ENCODE peak calls at places on chromosome 1, in nine cellular contexts. One of them, this sample, is unnamed. For H3K9me3, the result is how much of the 10 kb centered on the place peaks cover.

GRCh38 chr1:46539968-46540367 is 11.5 kb downstream of the KNCN start:
- DNase-seq in prostate gland: no peak
- DNase-seq in WERI-Rb-1: no peak
- DNase-seq in cardiac muscle cell: no peak
- DNase-seq in esophagus squamous epithelium: no peak
- DNase-seq in tibial artery: no peak
- DNase-seq in aorta: no peak
- DNase-seq in PC-3: peak
- DNase-seq in upper lobe of right lung: no peak
- DNase-seq in this sample: no peak

GRCh38 chr1:198267921-198268320 is 111.1 kb downstream of the NEK7 start:
- DNase-seq in prostate gland: no peak
- DNase-seq in WERI-Rb-1: no peak
- DNase-seq in cardiac muscle cell: no peak
- DNase-seq in esophagus squamous epithelium: no peak
- DNase-seq in tibial artery: no peak
- DNase-seq in aorta: no peak
- DNase-seq in PC-3: peak
- DNase-seq in upper lobe of right lung: no peak
- DNase-seq in this sample: no peak

GRCh38 chr1:212062832-212063438 is 27.4 kb downstream of the DTL start:
- DNase-seq in prostate gland: no peak
- DNase-seq in WERI-Rb-1: no peak
- DNase-seq in cardiac muscle cell: peak
- DNase-seq in esophagus squamous epithelium: no peak
- DNase-seq in tibial artery: no peak
- DNase-seq in aorta: no peak
- DNase-seq in PC-3: peak
- DNase-seq in upper lobe of right lung: no peak
- DNase-seq in this sample: no peak

GRCh38 chr1:10516244-10516643 is 41.5 kb downstream of the PEX14 start:
- DNase-seq in prostate gland: peak
- DNase-seq in WERI-Rb-1: no peak
- DNase-seq in cardiac muscle cell: no peak
- DNase-seq in esophagus squamous epithelium: no peak
- DNase-seq in tibial artery: no peak
- DNase-seq in aorta: no peak
- DNase-seq in PC-3: no peak
- DNase-seq in upper lobe of right lung: no peak
- DNase-seq in this sample: no peak

GRCh38 chr1:98963359-98963758 is 41.3 kb downstream of the PLPPR5 start:
- DNase-seq in prostate gland: no peak
- DNase-seq in WERI-Rb-1: no peak
- DNase-seq in cardiac muscle cell: no peak
- DNase-seq in esophagus squamous epithelium: no peak
- DNase-seq in tibial artery: no peak
- DNase-seq in aorta: no peak
- DNase-seq in PC-3: no peak
- DNase-seq in upper lobe of right lung: no peak
- DNase-seq in this sample: no peak

GRCh38 chr1:229597877-229598276 is 28.0 kb downstream of the TAF5L start:
- DNase-seq in prostate gland: no peak
- DNase-seq in WERI-Rb-1: no peak
- DNase-seq in cardiac muscle cell: no peak
- DNase-seq in esophagus squamous epithelium: no peak
- DNase-seq in tibial artery: no peak
- DNase-seq in aorta: no peak
- DNase-seq in PC-3: no peak
- DNase-seq in upper lobe of right lung: no peak
- DNase-seq in this sample: no peak

GRCh38 chr1:1305300-1306069 is 2.2 kb downstream of the ACAP3 start:
- DNase-seq in prostate gland: peak
- DNase-seq in WERI-Rb-1: peak
- DNase-seq in cardiac muscle cell: no peak
- DNase-seq in esophagus squamous epithelium: peak
- DNase-seq in tibial artery: peak
- DNase-seq in aorta: peak
- DNase-seq in PC-3: peak
- DNase-seq in upper lobe of right lung: no peak
- DNase-seq in this sample: peak

GRCh38 chr1:221373795-221374194 is 368.1 kb downstream of the DUSP10 start:
- DNase-seq in prostate gland: no peak
- DNase-seq in WERI-Rb-1: no peak
- DNase-seq in cardiac muscle cell: no peak
- DNase-seq in esophagus squamous epithelium: no peak
- DNase-seq in tibial artery: no peak
- DNase-seq in aorta: no peak
- DNase-seq in PC-3: no peak
- DNase-seq in upper lobe of right lung: no peak
- DNase-seq in this sample: no peak

GRCh38 chr1:119040906-119041305 is 52.8 kb upstream of the TBX15 start:
- DNase-seq in prostate gland: no peak
- DNase-seq in WERI-Rb-1: no peak
- DNase-seq in cardiac muscle cell: no peak
- DNase-seq in esophagus squamous epithelium: no peak
- DNase-seq in tibial artery: peak
- DNase-seq in aorta: no peak
- DNase-seq in PC-3: no peak
- DNase-seq in upper lobe of right lung: no peak
- DNase-seq in this sample: no peak

GRCh38 chr1:168428063-168428731 is 115.6 kb downstream of the XCL2 start:
- DNase-seq in prostate gland: no peak
- DNase-seq in WERI-Rb-1: no peak
- DNase-seq in cardiac muscle cell: peak
- DNase-seq in esophagus squamous epithelium: no peak
- DNase-seq in tibial artery: no peak
- DNase-seq in aorta: no peak
- DNase-seq in PC-3: no peak
- DNase-seq in upper lobe of right lung: no peak
- DNase-seq in this sample: no peak

GRCh38 chr1:83996621-83997020 is 2.3 kb downstream of the TTLL7 start:
- DNase-seq in prostate gland: no peak
- DNase-seq in WERI-Rb-1: no peak
- DNase-seq in cardiac muscle cell: no peak
- DNase-seq in esophagus squamous epithelium: no peak
- DNase-seq in tibial artery: no peak
- DNase-seq in aorta: no peak
- DNase-seq in PC-3: no peak
- DNase-seq in upper lobe of right lung: no peak
- DNase-seq in this sample: no peak

GRCh38 chr1:83995649-83996048 is 3.3 kb downstream of the TTLL7 start:
- DNase-seq in prostate gland: no peak
- DNase-seq in WERI-Rb-1: no peak
- DNase-seq in cardiac muscle cell: no peak
- DNase-seq in esophagus squamous epithelium: no peak
- DNase-seq in tibial artery: no peak
- DNase-seq in aorta: no peak
- DNase-seq in PC-3: no peak
- DNase-seq in upper lobe of right lung: no peak
- DNase-seq in this sample: no peak

GRCh38 chr1:83994111-83994510 is 4.8 kb downstream of the TTLL7 start:
- DNase-seq in prostate gland: no peak
- DNase-seq in WERI-Rb-1: no peak
- DNase-seq in cardiac muscle cell: no peak
- DNase-seq in esophagus squamous epithelium: no peak
- DNase-seq in tibial artery: no peak
- DNase-seq in aorta: no peak
- DNase-seq in PC-3: no peak
- DNase-seq in upper lobe of right lung: no peak
- DNase-seq in this sample: no peak

GRCh38 chr1:83998205-83998598 is 730 bp downstream of the TTLL7 start:
- DNase-seq in prostate gland: no peak
- DNase-seq in WERI-Rb-1: no peak
- DNase-seq in cardiac muscle cell: no peak
- DNase-seq in esophagus squamous epithelium: no peak
- DNase-seq in tibial artery: no peak
- DNase-seq in aorta: no peak
- DNase-seq in PC-3: no peak
- DNase-seq in upper lobe of right lung: no peak
- DNase-seq in this sample: no peak

GRCh38 chr1:83996175-83996574 is 2.8 kb downstream of the TTLL7 start:
- DNase-seq in prostate gland: no peak
- DNase-seq in WERI-Rb-1: no peak
- DNase-seq in cardiac muscle cell: no peak
- DNase-seq in esophagus squamous epithelium: no peak
- DNase-seq in tibial artery: no peak
- DNase-seq in aorta: no peak
- DNase-seq in PC-3: no peak
- DNase-seq in upper lobe of right lung: no peak
- DNase-seq in this sample: no peak
- H3K27ac ChIP-seq in prostate gland: no peak
- H3K27ac ChIP-seq in WERI-Rb-1: no peak
- H3K27ac ChIP-seq in cardiac muscle cell: no peak
- H3K27ac ChIP-seq in esophagus squamous epithelium: no peak
- H3K27ac ChIP-seq in tibial artery: peak
- H3K27ac ChIP-seq in aorta: peak
- H3K27ac ChIP-seq in PC-3: no peak
- H3K27ac ChIP-seq in upper lobe of right lung: no peak
- H3K27ac ChIP-seq in this sample: no peak

GRCh38 chr1:5485968-5486665 is 506.1 kb downstream of the NPHP4 start:
- DNase-seq in prostate gland: peak
- DNase-seq in WERI-Rb-1: no peak
- DNase-seq in cardiac muscle cell: no peak
- DNase-seq in esophagus squamous epithelium: no peak
- DNase-seq in tibial artery: no peak
- DNase-seq in aorta: peak
- DNase-seq in PC-3: no peak
- DNase-seq in upper lobe of right lung: no peak
- DNase-seq in this sample: no peak

GRCh38 chr1:5481889-5482288 is 510.3 kb downstream of the NPHP4 start:
- DNase-seq in prostate gland: no peak
- DNase-seq in WERI-Rb-1: peak
- DNase-seq in cardiac muscle cell: peak
- DNase-seq in esophagus squamous epithelium: no peak
- DNase-seq in tibial artery: no peak
- DNase-seq in aorta: no peak
- DNase-seq in PC-3: peak
- DNase-seq in upper lobe of right lung: no peak
- DNase-seq in this sample: no peak

GRCh38 chr1:5480906-5481305 is 511.3 kb downstream of the NPHP4 start:
- DNase-seq in prostate gland: no peak
- DNase-seq in WERI-Rb-1: no peak
- DNase-seq in cardiac muscle cell: no peak
- DNase-seq in esophagus squamous epithelium: no peak
- DNase-seq in tibial artery: no peak
- DNase-seq in aorta: no peak
- DNase-seq in PC-3: peak
- DNase-seq in upper lobe of right lung: no peak
- DNase-seq in this sample: no peak

GRCh38 chr1:5485436-5485835 is 506.8 kb downstream of the NPHP4 start:
- DNase-seq in prostate gland: no peak
- DNase-seq in WERI-Rb-1: no peak
- DNase-seq in cardiac muscle cell: no peak
- DNase-seq in esophagus squamous epithelium: no peak
- DNase-seq in tibial artery: no peak
- DNase-seq in aorta: no peak
- DNase-seq in PC-3: no peak
- DNase-seq in upper lobe of right lung: no peak
- DNase-seq in this sample: no peak

GRCh38 chr1:5484451-5485165 is 507.6 kb downstream of the NPHP4 start:
- DNase-seq in prostate gland: no peak
- DNase-seq in WERI-Rb-1: no peak
- DNase-seq in cardiac muscle cell: no peak
- DNase-seq in esophagus squamous epithelium: no peak
- DNase-seq in tibial artery: no peak
- DNase-seq in aorta: no peak
- DNase-seq in PC-3: no peak
- DNase-seq in upper lobe of right lung: no peak
- DNase-seq in this sample: no peak
- H3K9me3 ChIP-seq in prostate gland: under half
- H3K9me3 ChIP-seq in WERI-Rb-1: under half
- H3K9me3 ChIP-seq in cardiac muscle cell: under half
- H3K9me3 ChIP-seq in esophagus squamous epithelium: under half
- H3K9me3 ChIP-seq in tibial artery: under half
- H3K9me3 ChIP-seq in aorta: under half
- H3K9me3 ChIP-seq in PC-3: under half
- H3K9me3 ChIP-seq in upper lobe of right lung: under half
- H3K9me3 ChIP-seq in this sample: under half

DNA sequence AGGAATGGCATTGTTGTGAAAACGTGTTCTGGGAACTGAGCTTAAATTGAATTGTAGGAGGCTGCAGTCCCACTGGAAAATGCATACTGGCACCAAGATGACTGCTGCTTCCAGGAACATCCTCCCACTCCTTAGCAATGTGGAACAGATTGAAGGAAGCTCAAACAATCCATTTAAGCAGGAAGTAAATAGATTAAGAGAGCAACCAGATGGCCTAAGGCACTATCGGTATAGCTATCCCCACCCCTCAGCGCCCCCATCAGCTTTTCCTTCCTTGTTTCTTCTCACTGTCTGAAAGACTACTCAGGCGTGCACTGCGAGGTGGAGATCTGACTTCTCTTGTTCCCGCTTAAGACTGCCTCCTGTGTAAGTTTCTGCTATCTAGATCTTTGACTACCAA is 4.0 kb upstream of the IFI16 start:
- DNase-seq in prostate gland: no peak
- DNase-seq in WERI-Rb-1: peak
- DNase-seq in cardiac muscle cell: peak
- DNase-seq in esophagus squamous epithelium: no peak
- DNase-seq in tibial artery: no peak
- DNase-seq in aorta: no peak
- DNase-seq in PC-3: no peak
- DNase-seq in upper lobe of right lung: no peak
- DNase-seq in this sample: no peak
- H3K4me3 ChIP-seq in prostate gland: no peak
- H3K4me3 ChIP-seq in WERI-Rb-1: no peak
- H3K4me3 ChIP-seq in cardiac muscle cell: no peak
- H3K4me3 ChIP-seq in esophagus squamous epithelium: no peak
- H3K4me3 ChIP-seq in tibial artery: no peak
- H3K4me3 ChIP-seq in aorta: no peak
- H3K4me3 ChIP-seq in PC-3: no peak
- H3K4me3 ChIP-seq in upper lobe of right lung: no peak
- H3K4me3 ChIP-seq in this sample: no peak

DNA sequence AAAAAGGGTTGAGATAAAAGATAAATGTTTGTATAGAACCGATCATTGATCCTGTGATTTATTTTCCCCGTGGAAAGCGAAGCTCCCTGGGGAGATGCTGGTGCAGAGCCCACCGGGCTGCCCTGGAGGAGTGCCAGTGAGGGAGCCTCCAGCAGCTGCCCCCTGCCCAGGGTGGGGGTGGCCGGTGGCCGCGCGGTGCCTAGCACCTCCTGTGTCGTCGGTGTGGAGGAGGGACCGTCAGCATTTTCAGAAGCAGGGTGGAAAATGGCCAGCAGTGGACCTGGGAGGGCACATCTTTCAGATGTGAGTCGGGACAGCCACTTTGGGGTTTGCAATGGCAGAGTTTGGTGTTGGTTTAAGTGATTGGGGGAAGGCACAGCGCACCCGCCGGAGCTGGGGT is 164.0 kb downstream of the PRDM16 start:
- DNase-seq in prostate gland: no peak
- DNase-seq in WERI-Rb-1: no peak
- DNase-seq in cardiac muscle cell: no peak
- DNase-seq in esophagus squamous epithelium: no peak
- DNase-seq in tibial artery: no peak
- DNase-seq in aorta: no peak
- DNase-seq in PC-3: no peak
- DNase-seq in upper lobe of right lung: no peak
- DNase-seq in this sample: no peak
- H3K27ac ChIP-seq in prostate gland: no peak
- H3K27ac ChIP-seq in WERI-Rb-1: no peak
- H3K27ac ChIP-seq in cardiac muscle cell: no peak
- H3K27ac ChIP-seq in esophagus squamous epithelium: no peak
- H3K27ac ChIP-seq in tibial artery: no peak
- H3K27ac ChIP-seq in aorta: no peak
- H3K27ac ChIP-seq in PC-3: no peak
- H3K27ac ChIP-seq in upper lobe of right lung: no peak
- H3K27ac ChIP-seq in this sample: no peak